ENCODE peak calls at places on chromosome 12, in eight cellular contexts. E, M, O, Z, B, Y, P and X are unnamed samples.

GRCh38 chr12:114238808-114239207 is 167.1 kb downstream of the TBX5 start:
- DNase-seq in B (no peak), E (no peak), O (no peak), Y (no peak), Z (no peak), M (no peak), P (no peak), X (no peak)

GRCh38 chr12:111600296-111600562 is 1.1 kb upstream of the ATXN2 start:
- DNase-seq in P (no peak), M (no peak), E (no peak), Y (no peak), B (no peak), Z (no peak), O (no peak), X (no peak)

GRCh38 chr12:65509953-65510352 is 231.5 kb downstream of the MSRB3 start:
- DNase-seq in Z (no peak), B (no peak), P (no peak), Y (no peak), O (no peak), E (no peak), M (no peak), X (no peak)

GRCh38 chr12:62714409-62715075 is 220.4 kb downstream of the PPM1H start:
- DNase-seq in Y (no peak), E (peak), M (no peak), B (no peak), P (peak), Z (no peak), O (no peak), X (no peak)

GRCh38 chr12:45312012-45312411 is 96.1 kb downstream of the ANO6 start:
- DNase-seq in O (no peak), Z (no peak), P (no peak), B (no peak), E (no peak), Y (no peak), M (no peak), X (no peak)

GRCh38 chr12:52278931-52279682 is 4.7 kb downstream of the KRT86 start:
- DNase-seq in O (peak), Z (no peak), Y (peak), E (peak), B (peak), M (peak), P (peak), X (peak)

GRCh38 chr12:131692431-131692830 is 18.5 kb upstream of the SFSWAP start:
- DNase-seq in E (no peak), M (no peak), B (no peak), P (no peak), Y (no peak), Z (no peak), O (no peak), X (no peak)

GRCh38 chr12:54993181-54993835 is 8.7 kb upstream of the TESPA1 start:
- DNase-seq in P (peak), B (peak), Z (no peak), M (peak), Y (no peak), E (peak), O (peak), X (peak)

GRCh38 chr12:63826002-63826585 is 18.4 kb upstream of the SRGAP1 start:
- DNase-seq in E (no peak), B (peak), Z (no peak), P (peak), M (peak), O (peak), Y (no peak), X (no peak)

GRCh38 chr12:61546296-61546695 is 713.9 kb upstream of the USP15 start:
- DNase-seq in Y (no peak), M (no peak), Z (no peak), P (peak), O (no peak), B (no peak), E (no peak), X (no peak)